ENCODE peak calls at places on chromosomes 7 and 10, in ten cellular contexts. F, Q, G, R, C, I, E, A, U and N are unnamed samples.
A peak's percentile ranks its signal among the peaks of the same experiment; 100 is the strongest.

GRCh38 chr10:104368406-104368805 is 14.8 kb downstream of the CFAP58 start:
- DNase-seq in F (no peak), Q (no peak), G (no peak), R (no peak), C (no peak), I (no peak), E (no peak), A (no peak), U (no peak), N (no peak)

GRCh38 chr7:113045379-113045778 is 41.2 kb downstream of the GPR85 start:
- DNase-seq in F (no peak), Q (no peak), G (no peak), R (no peak), C (no peak), I (no peak), E (no peak), A (no peak), U (no peak), N (no peak)

GRCh38 chr10:25026463-25026862 is 10.1 kb downstream of the THNSL1 start:
- DNase-seq in F (no peak), Q (no peak), G (no peak), R (no peak), C (peak; percentile 28), I (no peak), E (no peak), A (no peak), U (no peak), N (no peak)

GRCh38 chr10:130934333-130935035 is 377.0 kb downstream of the TCERG1L start:
- DNase-seq in F (peak; percentile 26), Q (no peak), G (no peak), R (no peak), C (no peak), I (no peak), E (no peak), A (no peak), U (no peak), N (peak; percentile 57)

GRCh38 chr7:4871056-4871680 is 9.3 kb upstream of the PAPOLB start:
- DNase-seq in F (no peak), Q (no peak), G (no peak), R (no peak), C (no peak), I (no peak), E (no peak), A (peak; percentile 44), U (no peak), N (no peak)

GRCh38 chr10:84308481-84309304 is 19.7 kb upstream of the CCSER2 start:
- DNase-seq in F (peak; percentile 27), Q (no peak), G (peak; percentile 95), R (peak; percentile 67), C (peak; percentile 92), I (no peak), E (peak; percentile 59), A (peak; percentile 50), U (no peak), N (no peak)

GRCh38 chr10:56090914-56091540 is 270.0 kb downstream of the ZWINT start:
- DNase-seq in F (no peak), Q (no peak), G (no peak), R (no peak), C (no peak), I (no peak), E (no peak), A (no peak), U (no peak), N (no peak)

GRCh38 chr10:30056767-30057355 is 2.5 kb downstream of the JCAD start:
- DNase-seq in F (no peak), Q (no peak), G (no peak), R (no peak), C (no peak), I (no peak), E (no peak), A (no peak), U (no peak), N (no peak)

GRCh38 chr7:44216019-44216418 is 15.2 kb downstream of the YKT6 start:
- DNase-seq in F (no peak), Q (no peak), G (no peak), R (no peak), C (no peak), I (no peak), E (no peak), A (no peak), U (no peak), N (no peak)

GRCh38 chr10:3955493-3955892 is 170.5 kb upstream of the KLF6 start:
- DNase-seq in F (no peak), Q (no peak), G (no peak), R (no peak), C (no peak), I (no peak), E (no peak), A (no peak), U (no peak), N (no peak)

GRCh38 chr7:98266840-98267239 is 14.6 kb upstream of the BRI3 start:
- DNase-seq in F (peak; percentile 41), Q (no peak), G (no peak), R (no peak), C (no peak), I (no peak), E (peak; percentile 48), A (no peak), U (no peak), N (no peak)

GRCh38 chr10:131231965-131232541 is 79.5 kb downstream of the TCERG1L start:
- DNase-seq in F (no peak), Q (no peak), G (no peak), R (peak; percentile 7), C (no peak), I (no peak), E (no peak), A (no peak), U (no peak), N (no peak)

GRCh38 chr7:82017334-82017943 is 247.6 kb upstream of the HGF start:
- DNase-seq in F (no peak), Q (no peak), G (no peak), R (no peak), C (peak; percentile 32), I (no peak), E (peak; percentile 27), A (no peak), U (no peak), N (no peak)

GRCh38 chr10:77392851-77393250 is 244.8 kb downstream of the KCNMA1 start:
- DNase-seq in F (no peak), Q (no peak), G (no peak), R (peak; percentile 36), C (peak; percentile 99), I (no peak), E (no peak), A (no peak), U (no peak), N (no peak)

GRCh38 chr10:44437837-44438752 is 53.2 kb upstream of the CXCL12 start:
- DNase-seq in F (no peak), Q (no peak), G (no peak), R (peak; percentile 43), C (peak; percentile 64), I (no peak), E (peak; percentile 92), A (no peak), U (no peak), N (no peak)

GRCh38 chr7:17159500-17160037 is 138.9 kb upstream of the AHR start:
- DNase-seq in F (no peak), Q (no peak), G (no peak), R (no peak), C (no peak), I (no peak), E (no peak), A (no peak), U (no peak), N (no peak)

GRCh38 chr10:131437556-131438465 is 126.3 kb upstream of the TCERG1L start:
- DNase-seq in F (no peak), Q (no peak), G (no peak), R (no peak), C (no peak), I (no peak), E (no peak), A (no peak), U (no peak), N (no peak)

GRCh38 chr7:115724400-115725056 is 306.0 kb downstream of the TFEC start:
- DNase-seq in F (peak; percentile 14), Q (no peak), G (no peak), R (no peak), C (peak; percentile 3), I (no peak), E (peak; percentile 17), A (no peak), U (peak; percentile 88), N (no peak)

GRCh38 chr7:22016547-22016946 is 70.8 kb upstream of the CDCA7L start:
- DNase-seq in F (no peak), Q (no peak), G (no peak), R (no peak), C (no peak), I (no peak), E (no peak), A (no peak), U (no peak), N (peak; percentile 3)

GRCh38 chr7:11436317-11436716 is 395.7 kb downstream of the THSD7A start:
- DNase-seq in F (no peak), Q (no peak), G (no peak), R (no peak), C (peak; percentile 35), I (no peak), E (no peak), A (no peak), U (no peak), N (no peak)

GRCh38 chr10:63576501-63576900 is 55.3 kb downstream of the REEP3 start:
- DNase-seq in F (no peak), Q (no peak), G (no peak), R (no peak), C (peak; percentile 22), I (no peak), E (no peak), A (no peak), U (no peak), N (no peak)

GRCh38 chr7:139525239-139525638 is 1.8 kb downstream of the CLEC2L start:
- DNase-seq in F (no peak), Q (no peak), G (no peak), R (no peak), C (no peak), I (no peak), E (no peak), A (no peak), U (no peak), N (no peak)

GRCh38 chr7:108124820-108125219 is 5.3 kb downstream of the LAMB4 start:
- DNase-seq in F (no peak), Q (no peak), G (no peak), R (no peak), C (no peak), I (no peak), E (no peak), A (no peak), U (no peak), N (no peak)

GRCh38 chr7:104980969-104981670 is 32.9 kb upstream of the KMT2E start:
- DNase-seq in F (no peak), Q (no peak), G (peak; percentile 32), R (no peak), C (peak; percentile 62), I (peak; percentile 65), E (peak; percentile 79), A (peak; percentile 21), U (peak; percentile 47), N (no peak)

GRCh38 chr10:116878123-116878522 is 28.8 kb downstream of the ENO4 start:
- DNase-seq in F (no peak), Q (no peak), G (no peak), R (no peak), C (no peak), I (no peak), E (no peak), A (no peak), U (no peak), N (no peak)

GRCh38 chr10:47111329-47111862 is 188.6 kb upstream of the GDF10 start:
- DNase-seq in F (no peak), Q (no peak), G (no peak), R (no peak), C (no peak), I (no peak), E (no peak), A (no peak), U (no peak), N (no peak)

GRCh38 chr7:78718212-78718611 is 735.3 kb downstream of the MAGI2 start:
- DNase-seq in F (no peak), Q (no peak), G (no peak), R (no peak), C (no peak), I (no peak), E (no peak), A (no peak), U (no peak), N (no peak)

GRCh38 chr10:27439101-27439500 is 65.0 kb upstream of the RAB18 start:
- DNase-seq in F (no peak), Q (no peak), G (no peak), R (no peak), C (no peak), I (no peak), E (no peak), A (no peak), U (no peak), N (no peak)